ENCODE peak calls at places on chromosomes 11 and 22, in seven cellular contexts. A is neuronal stem cell; F is AG04450; G is NCI-H2171; O is activated CD8-positive, alpha-beta memory T cell treated with anti-CD3 and anti-CD28 coated beads for 1 hour; W is kidney; C is RWPE1. K is an unnamed sample.

GRCh38 chr22:29795663-29796062 is 28.5 kb downstream of the UQCR10 start:
- DNase-seq in A (no peak), F (no peak), G (no peak), O (no peak), W (no peak), C (no peak), K (no peak)

GRCh38 chr11:66670816-66671215 is 6.9 kb downstream of the RBM4B start:
- DNase-seq in A (no peak), F (no peak), G (no peak), O (no peak), W (no peak), C (no peak), K (no peak)

GRCh38 chr11:31437742-31438435 is 68.2 kb downstream of the DNAJC24 start:
- DNase-seq in A (no peak), F (peak), G (no peak), O (no peak), W (no peak), C (no peak), K (no peak)

GRCh38 chr22:39634530-39635399 is 64.2 kb downstream of the CACNA1I start:
- DNase-seq in A (no peak), F (peak), G (no peak), O (no peak), W (no peak), C (peak), K (peak)

GRCh38 chr11:93747122-93747521 is 5.7 kb downstream of the C11orf54 start:
- DNase-seq in A (no peak), F (no peak), G (no peak), O (no peak), W (no peak), C (no peak), K (no peak)

GRCh38 chr11:124961972-124962609 is 8.1 kb downstream of the CCDC15 start:
- DNase-seq in A (peak), F (peak), G (peak), O (no peak), W (no peak), C (peak), K (no peak)

GRCh38 chr11:59615132-59615636 is 390 bp downstream of the OSBP start:
- DNase-seq in A (no peak), F (no peak), G (peak), O (peak), W (peak), C (peak), K (peak)

GRCh38 chr11:131808466-131808865 is 438.1 kb downstream of the NTM start:
- DNase-seq in A (no peak), F (no peak), G (no peak), O (no peak), W (no peak), C (no peak), K (no peak)

GRCh38 chr11:8870461-8871282 is 40.3 kb upstream of the AKIP1 start:
- DNase-seq in A (peak), F (peak), G (peak), O (no peak), W (peak), C (peak), K (peak)

GRCh38 chr11:73314121-73314948 is 6.3 kb downstream of the ARHGEF17 start:
- DNase-seq in A (no peak), F (no peak), G (no peak), O (no peak), W (peak), C (no peak), K (no peak)

GRCh38 chr22:42920101-42920820 is 63.2 kb upstream of the ARFGAP3 start:
- DNase-seq in A (no peak), F (no peak), G (no peak), O (no peak), W (no peak), C (no peak), K (no peak)

GRCh38 chr11:58957922-58958321 is 18.6 kb downstream of the GLYATL1 start:
- DNase-seq in A (no peak), F (no peak), G (no peak), O (no peak), W (no peak), C (no peak), K (no peak)

GRCh38 chr11:34263462-34264186 is 94.2 kb downstream of the ABTB2 start:
- DNase-seq in A (no peak), F (peak), G (peak), O (no peak), W (peak), C (peak), K (peak)

GRCh38 chr22:46430961-46431838 is 95.7 kb downstream of the TRMU start:
- DNase-seq in A (no peak), F (no peak), G (no peak), O (no peak), W (no peak), C (no peak), K (no peak)

GRCh38 chr22:24965822-24966626 is 13.5 kb downstream of the KIAA1671 start:
- DNase-seq in A (no peak), F (no peak), G (no peak), O (no peak), W (peak), C (peak), K (no peak)